ENCODE peak calls at places on chromosomes 13 and 19, in eight cellular contexts. F is ovary, U is left cardiac atrium, K is LoVo, Y is AG04450, M is HFF-Myc, N is A549, H is NCI-H748 treated with DMSO at 0.1 percent for 48 hours. Q is an unnamed sample.

GRCh38 chr19:9597027-9597426 is 12.7 kb upstream of the ZNF121 start:
- DNase-seq in F (no peak), U (no peak), K (peak; percentile 58), Y (no peak), M (peak; percentile 27), N (no peak), H (no peak), Q (no peak)

GRCh38 chr19:16111160-16111908 is at the start of gene RAB8A:
- DNase-seq in F (peak; percentile 100), U (peak; percentile 99), K (peak; percentile 99), Y (peak; percentile 98), M (peak; percentile 90), N (peak; percentile 93), H (peak; percentile 90), Q (peak; percentile 99)

GRCh38 chr13:26300140-26300539 is 46.2 kb downstream of the CDK8 start:
- DNase-seq in F (no peak), U (no peak), K (no peak), Y (no peak), M (peak; percentile 25), N (no peak), H (no peak), Q (no peak)

GRCh38 chr19:31316201-31316951 is 32.9 kb downstream of the TSHZ3 start:
- DNase-seq in F (no peak), U (peak; percentile 41), K (no peak), Y (no peak), M (no peak), N (no peak), H (no peak), Q (no peak)

GRCh38 chr19:17292301-17293074 is 10.7 kb downstream of the ABHD8 start:
- DNase-seq in F (peak; percentile 86), U (peak; percentile 75), K (peak; percentile 85), Y (peak; percentile 59), M (peak; percentile 92), N (peak; percentile 92), H (no peak), Q (peak; percentile 87)

GRCh38 chr19:6971366-6971765 is 49.9 kb downstream of the MBD3L2B start:
- DNase-seq in F (no peak), U (no peak), K (no peak), Y (no peak), M (no peak), N (no peak), H (no peak), Q (no peak)

GRCh38 chr19:2042485-2043268 is 8.4 kb downstream of the MKNK2 start:
- DNase-seq in F (peak; percentile 79), U (peak; percentile 39), K (no peak), Y (no peak), M (no peak), N (no peak), H (no peak), Q (no peak)

GRCh38 chr13:91311491-91311890 is 36.0 kb upstream of the MIR17HG start:
- DNase-seq in F (no peak), U (no peak), K (no peak), Y (no peak), M (no peak), N (no peak), H (no peak), Q (no peak)

GRCh38 chr13:50951366-50951765 is 41.8 kb downstream of the RNASEH2B start:
- DNase-seq in F (no peak), U (no peak), K (no peak), Y (peak; percentile 6), M (no peak), N (no peak), H (no peak), Q (no peak)

GRCh38 chr13:101576452-101576851 is 124.0 kb downstream of the ITGBL1 start:
- DNase-seq in F (no peak), U (no peak), K (no peak), Y (peak; percentile 37), M (peak; percentile 46), N (no peak), H (no peak), Q (no peak)